ENCODE peak calls at places on chromosomes 3 and 15, in four cellular contexts. C is K562, G is HCT116, P is HepG2. H is an unnamed sample.

GRCh38 chr15:34436126-34436955 is 1.3 kb downstream of the GOLGA8A start:
- DNase-seq in C (peak; percentile 14), G (no peak), P (no peak), H (no peak)

GRCh38 chr15:74130089-74130848 is at the start of gene ISLR2:
- DNase-seq in C (peak; percentile 43), G (no peak), P (no peak), H (no peak)

GRCh38 chr15:77607111-77607893 is 25.4 kb downstream of the LINGO1 start:
- DNase-seq in C (peak; percentile 60), G (no peak), P (no peak), H (no peak)

GRCh38 chr3:166351461-166351860 is 514.2 kb upstream of the BCHE start:
- DNase-seq in C (no peak), G (no peak), P (no peak), H (no peak)

GRCh38 chr15:62941719-62942118 is 100.8 kb upstream of the TPM1 start:
- DNase-seq in C (no peak), G (no peak), P (no peak), H (no peak)

GRCh38 chr3:98482717-98483482 is 14.6 kb upstream of the OR5K2 start:
- DNase-seq in C (no peak), G (peak; percentile 67), P (no peak), H (no peak)

GRCh38 chr3:22269827-22270226 is 518.8 kb upstream of the ZNF385D start:
- DNase-seq in C (no peak), G (no peak), P (no peak), H (no peak)

GRCh38 chr15:95843241-95843851 is 487.2 kb upstream of the NR2F2 start:
- DNase-seq in C (no peak), G (no peak), P (no peak), H (no peak)

GRCh38 chr15:64246364-64247189 is 83.8 kb upstream of the PPIB start:
- DNase-seq in C (peak; percentile 67), G (peak; percentile 87), P (peak; percentile 61), H (peak; percentile 96)

GRCh38 chr15:25829075-25829474 is 34.1 kb downstream of the ATP10A start:
- DNase-seq in C (no peak), G (no peak), P (no peak), H (no peak)

DNA sequence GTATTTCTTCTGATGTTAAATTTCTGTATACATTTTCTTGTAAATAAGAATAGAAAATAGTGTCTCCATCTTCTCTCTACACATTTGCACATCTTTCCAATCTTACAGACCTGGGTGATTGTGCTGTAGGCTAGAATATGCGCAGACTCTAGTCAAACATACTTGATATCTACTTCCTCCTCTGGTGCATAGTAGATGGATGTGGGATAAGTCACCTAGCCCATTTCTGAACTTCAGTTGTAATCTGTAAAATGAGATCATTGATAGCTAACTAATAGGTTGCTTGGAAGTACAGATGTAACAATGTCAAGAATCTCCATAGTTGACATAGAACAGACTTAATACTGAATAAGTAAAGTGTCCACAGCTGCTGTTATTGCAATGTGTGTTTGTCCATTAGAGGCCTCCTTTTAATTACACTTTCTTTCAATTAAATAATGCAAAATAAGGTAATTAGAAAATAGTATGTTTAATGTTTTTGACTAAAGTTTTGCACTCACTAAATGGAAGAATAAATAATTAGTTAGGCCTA is 46.7 kb downstream of the ALCAM start:
- DNase-seq in C (no peak), G (no peak), P (no peak), H (no peak)
- TF ChIP-seq TCF7L2 in C (no peak), G (no peak), P (no peak), H (no peak)

GRCh38 chr15:41476416-41477048 is 17.1 kb upstream of the ITPKA start:
- DNase-seq in C (no peak), G (no peak), P (no peak), H (no peak)

GRCh38 chr15:41473418-41473817 is 20.3 kb upstream of the ITPKA start:
- DNase-seq in C (no peak), G (no peak), P (no peak), H (no peak)

GRCh38 chr15:41474941-41475340 is 18.7 kb upstream of the ITPKA start:
- DNase-seq in C (no peak), G (no peak), P (no peak), H (no peak)

GRCh38 chr15:41474436-41474835 is 19.2 kb upstream of the ITPKA start:
- DNase-seq in C (no peak), G (no peak), P (no peak), H (no peak)
- TF ChIP-seq TCF7L2 in C (no peak), G (no peak), P (no peak), H (no peak)

DNA sequence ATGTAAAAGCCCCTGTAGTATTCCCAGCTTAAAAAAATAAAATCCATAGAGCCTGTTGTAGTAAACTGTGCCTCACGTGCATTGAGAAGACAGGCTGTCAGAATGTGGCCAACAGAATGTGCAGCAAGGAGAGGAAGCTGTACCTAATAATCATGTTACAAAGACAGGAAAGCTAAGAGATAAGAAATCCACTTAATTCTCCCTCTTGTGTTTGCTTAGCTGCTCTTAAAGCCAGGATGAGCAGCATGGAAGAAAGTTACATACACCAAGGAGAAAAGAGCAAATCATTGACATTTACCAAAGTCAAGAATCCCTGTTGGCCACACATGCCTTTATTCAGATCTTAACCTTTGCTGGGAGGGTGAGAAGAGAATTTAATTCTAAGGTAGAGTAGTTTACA is 85.9 kb downstream of the TNIK start:
- DNase-seq in C (no peak), G (no peak), P (no peak), H (no peak)
- TF ChIP-seq TCF7L2 in C (no peak), G (no peak), P (no peak), H (no peak)

GRCh38 chr3:66989860-66990696 is 8.0 kb upstream of the KBTBD8 start:
- DNase-seq in C (peak; percentile 20), G (peak; percentile 29), P (peak; percentile 36), H (no peak)
- TF ChIP-seq TCF7L2 in C (no peak), G (no peak), P (no peak), H (no peak)

DNA sequence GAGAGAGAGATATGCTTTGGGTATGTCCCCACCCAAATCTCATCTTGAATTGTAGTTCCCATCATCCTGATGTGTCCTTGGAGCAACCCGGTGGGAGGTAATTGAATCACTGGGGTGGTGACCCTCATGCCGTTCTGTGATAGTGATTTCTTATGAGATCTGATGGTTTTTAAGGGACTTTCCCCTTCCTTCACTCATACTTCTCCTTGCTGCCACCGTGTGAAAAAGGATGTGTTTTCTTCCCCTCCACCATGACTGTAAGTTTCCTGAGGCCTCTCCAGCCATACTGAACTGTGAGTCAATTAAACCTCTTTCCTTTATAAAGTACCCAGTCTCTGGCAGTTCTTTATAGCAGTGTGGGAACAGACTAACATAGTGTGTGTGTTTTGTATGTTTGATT is 60.3 kb downstream of the EOMES start:
- DNase-seq in C (no peak), G (no peak), P (no peak), H (no peak)
- TF ChIP-seq TCF7L2 in C (no peak), G (no peak), P (no peak), H (no peak)

DNA sequence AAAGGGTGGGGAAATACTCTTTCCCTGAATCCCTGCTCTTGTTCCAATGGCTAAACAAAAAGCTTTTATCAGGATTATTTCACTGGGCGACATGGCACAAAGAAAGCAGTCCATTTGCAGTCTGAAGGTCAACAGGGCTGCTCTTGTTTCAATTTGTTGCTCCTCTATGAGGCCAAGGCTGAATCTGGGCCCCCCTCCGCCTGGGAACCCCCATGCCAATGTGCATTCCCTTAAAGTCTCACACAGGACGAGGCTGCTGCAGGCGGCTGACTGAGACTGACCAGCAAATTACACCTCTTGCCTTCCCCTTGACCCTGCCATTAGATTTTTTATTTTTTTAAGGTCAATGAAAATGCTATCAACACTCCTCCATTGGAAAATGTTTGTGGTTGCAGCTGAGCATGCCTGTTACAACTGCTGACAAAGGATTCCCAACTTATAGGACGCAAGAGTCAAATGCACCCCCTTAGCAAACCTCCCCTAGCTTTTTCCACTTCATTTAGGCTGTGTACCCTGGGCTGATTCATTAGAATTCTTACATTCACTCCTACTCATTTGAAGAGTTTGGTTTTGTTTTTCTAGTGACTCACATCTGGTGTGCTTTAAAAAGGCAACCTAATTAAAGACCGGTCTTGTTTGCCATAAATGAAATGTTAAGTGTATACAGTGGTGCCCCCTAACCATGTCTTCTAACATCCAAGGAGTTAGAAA is 60.8 kb upstream of the ARHGEF3 start:
- DNase-seq in C (no peak), G (no peak), P (peak; percentile 88), H (no peak)
- TF ChIP-seq TCF7L2 in C (no peak), G (no peak), P (no peak), H (no peak)

GRCh38 chr3:133948996-133949395 is 53.3 kb upstream of the RAB6B start:
- DNase-seq in C (no peak), G (no peak), P (no peak), H (no peak)

GRCh38 chr3:133945696-133946095 is 50.0 kb upstream of the RAB6B start:
- DNase-seq in C (no peak), G (no peak), P (no peak), H (no peak)

GRCh38 chr3:133948131-133948810 is 52.6 kb upstream of the RAB6B start:
- DNase-seq in C (no peak), G (no peak), P (no peak), H (no peak)

GRCh38 chr3:133953297-133953696 is 57.6 kb upstream of the RAB6B start:
- DNase-seq in C (no peak), G (no peak), P (no peak), H (no peak)

DNA sequence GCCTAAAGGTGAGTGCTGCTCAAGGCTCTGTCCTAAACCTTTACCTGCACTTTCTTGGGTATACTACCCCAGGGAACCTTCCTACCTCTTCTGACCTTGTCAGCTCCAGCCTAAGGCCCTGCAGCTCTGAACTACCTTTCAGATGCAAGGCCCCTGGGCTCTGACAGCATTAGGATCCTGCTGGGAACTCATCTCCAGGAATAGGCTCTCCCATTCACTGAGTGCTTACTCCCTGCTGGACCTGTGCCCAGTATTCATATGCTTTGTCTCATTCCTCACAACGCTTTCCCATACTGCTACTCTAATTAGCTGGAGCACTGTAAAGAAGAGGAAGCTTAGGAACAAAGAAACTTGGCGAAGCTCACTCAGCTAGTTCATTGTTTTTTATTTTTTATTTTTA is 53.8 kb upstream of the RAB6B start:
- DNase-seq in C (no peak), G (no peak), P (no peak), H (no peak)
- TF ChIP-seq TCF7L2 in C (no peak), G (no peak), P (no peak), H (no peak)

GRCh38 chr3:155323063-155323666 is 29.7 kb upstream of the STRIT1 start:
- DNase-seq in C (peak; percentile 50), G (peak; percentile 68), P (peak; percentile 62), H (peak; percentile 59)

GRCh38 chr3:155327430-155327829 is 33.9 kb upstream of the STRIT1 start:
- DNase-seq in C (no peak), G (no peak), P (no peak), H (no peak)

GRCh38 chr3:155326901-155327300 is 33.4 kb upstream of the STRIT1 start:
- DNase-seq in C (no peak), G (no peak), P (no peak), H (no peak)

GRCh38 chr3:155326249-155326648 is 32.8 kb upstream of the STRIT1 start:
- DNase-seq in C (no peak), G (no peak), P (no peak), H (no peak)

DNA sequence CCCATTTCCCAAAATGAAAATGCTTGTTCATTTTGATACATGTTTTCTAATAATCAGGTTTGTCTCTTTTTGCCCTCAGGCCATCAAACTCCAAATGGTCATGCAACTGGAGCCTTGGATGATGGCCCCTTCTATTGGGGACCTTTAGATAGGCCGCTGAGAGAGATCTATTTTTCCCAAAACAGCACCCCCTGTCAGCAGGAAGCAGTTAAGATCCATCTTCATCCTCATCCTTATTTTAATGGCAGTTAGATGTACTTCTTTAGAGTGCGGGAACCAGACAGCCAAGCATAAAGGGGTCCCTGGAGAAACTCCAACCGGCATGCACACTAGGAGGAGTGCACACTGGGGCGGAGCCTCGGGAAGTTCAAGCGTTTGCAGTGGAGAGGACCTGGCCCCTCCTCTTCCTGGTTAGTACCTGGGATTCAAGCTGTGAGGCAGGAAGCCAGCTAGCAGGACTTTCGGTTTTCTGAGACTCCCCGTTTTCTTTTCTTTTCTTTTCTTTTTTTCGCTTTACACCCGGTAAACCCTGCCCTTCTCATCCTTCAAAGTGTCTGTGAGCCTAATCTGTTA is 31.9 kb upstream of the STRIT1 start:
- DNase-seq in C (no peak), G (no peak), P (peak; percentile 17), H (no peak)
- TF ChIP-seq TCF7L2 in C (no peak), G (no peak), P (no peak), H (no peak)